ENCODE peak calls at places on chromosomes 2 and 18, in five cellular contexts. K is SJSA1; F is upper lobe of left lung; Y is cardiac muscle cell; R is CD8-positive, alpha-beta T cell. N is an unnamed sample. For H3K4me1 and H3K27me3, the result is how much of the 10 kb centered on the place peaks cover.

GRCh38 chr2:127637725-127638252 is 8.2 kb upstream of the GPR17 start:
- DNase-seq in K (peak), F (peak), Y (peak), R (no peak), N (no peak)

GRCh38 chr2:26954135-26954534 is 16.3 kb upstream of the MAPRE3 start:
- DNase-seq in K (no peak), F (no peak), Y (no peak), R (no peak), N (no peak)

GRCh38 chr2:236873666-236874065 is 212.0 kb upstream of the COPS8 start:
- DNase-seq in K (no peak), F (no peak), Y (peak), R (no peak), N (no peak)

GRCh38 chr2:228768818-228769217 is 502.3 kb downstream of the PID1 start:
- DNase-seq in K (no peak), F (no peak), Y (peak), R (no peak), N (no peak)

GRCh38 chr2:168216351-168217005 is 30.9 kb downstream of the STK39 start:
- DNase-seq in K (peak), F (no peak), Y (peak), R (no peak), N (no peak)

GRCh38 chr2:56191617-56192016 is 7.8 kb downstream of the CCDC85A start:
- DNase-seq in K (peak), F (peak), Y (peak), R (no peak), N (no peak)

GRCh38 chr2:30332791-30333453 is 101.6 kb downstream of the LBH start:
- DNase-seq in K (no peak), F (no peak), Y (no peak), R (no peak), N (peak)

GRCh38 chr18:41121116-41121826 is 833.8 kb upstream of the PIK3C3 start:
- DNase-seq in K (no peak), F (no peak), Y (peak), R (no peak), N (no peak)

GRCh38 chr2:61356261-61356957 is 114.5 kb downstream of the USP34 start:
- DNase-seq in K (no peak), F (peak), Y (peak), R (no peak), N (no peak)

GRCh38 chr2:54881759-54882158 is 158.3 kb downstream of the EML6 start:
- DNase-seq in K (no peak), F (no peak), Y (no peak), R (no peak), N (no peak)

GRCh38 chr2:190181066-190181681 is 118.6 kb upstream of the MSTN start:
- DNase-seq in K (peak), F (no peak), Y (no peak), R (no peak), N (no peak)

GRCh38 chr2:69490486-69490885 is 53.3 kb upstream of the NFU1 start:
- DNase-seq in K (no peak), F (no peak), Y (no peak), R (no peak), N (peak)

GRCh38 chr2:180696005-180696404 is 284.4 kb upstream of the UBE2E3 start:
- DNase-seq in K (no peak), F (no peak), Y (no peak), R (no peak), N (no peak)

GRCh38 chr2:178825183-178825582 is 18.0 kb upstream of the TTN start:
- DNase-seq in K (no peak), F (no peak), Y (peak), R (no peak), N (no peak)

GRCh38 chr18:9135912-9136314 is 668 bp upstream of the ANKRD12 start:
- DNase-seq in K (no peak), F (no peak), Y (peak), R (no peak), N (no peak)

GRCh38 chr2:202327887-202328286 is 48.2 kb upstream of the BMPR2 start:
- DNase-seq in K (no peak), F (no peak), Y (peak), R (no peak), N (no peak)

GRCh38 chr2:28606986-28607441 is 111.2 kb downstream of the PLB1 start:
- DNase-seq in K (peak), F (no peak), Y (no peak), R (no peak), N (no peak)

GRCh38 chr18:69217271-69217670 is 183.4 kb upstream of the DOK6 start:
- DNase-seq in K (no peak), F (no peak), Y (no peak), R (no peak), N (no peak)

GRCh38 chr2:72062336-72062735 is 85.3 kb downstream of the CYP26B1 start:
- DNase-seq in K (no peak), F (no peak), Y (peak), R (no peak), N (no peak)

GRCh38 chr2:94861308-94862152 is 9.7 kb upstream of the TEKT4 start:
- DNase-seq in K (no peak), F (no peak), Y (no peak), R (no peak), N (no peak)

GRCh38 chr2:206968139-206969086 is 29.1 kb downstream of the CPO start:
- DNase-seq in K (no peak), F (no peak), Y (no peak), R (no peak), N (no peak)

GRCh38 chr2:66790651-66791181 is 355.8 kb downstream of the MEIS1 start:
- DNase-seq in K (peak), F (no peak), Y (peak), R (no peak), N (no peak)

GRCh38 chr2:33531345-33532059 is 55.1 kb downstream of the RASGRP3 start:
- DNase-seq in K (no peak), F (no peak), Y (no peak), R (no peak), N (no peak)

GRCh38 chr2:15868186-15868585 is 72.2 kb upstream of the MYCN start:
- DNase-seq in K (no peak), F (no peak), Y (no peak), R (no peak), N (no peak)

DNA sequence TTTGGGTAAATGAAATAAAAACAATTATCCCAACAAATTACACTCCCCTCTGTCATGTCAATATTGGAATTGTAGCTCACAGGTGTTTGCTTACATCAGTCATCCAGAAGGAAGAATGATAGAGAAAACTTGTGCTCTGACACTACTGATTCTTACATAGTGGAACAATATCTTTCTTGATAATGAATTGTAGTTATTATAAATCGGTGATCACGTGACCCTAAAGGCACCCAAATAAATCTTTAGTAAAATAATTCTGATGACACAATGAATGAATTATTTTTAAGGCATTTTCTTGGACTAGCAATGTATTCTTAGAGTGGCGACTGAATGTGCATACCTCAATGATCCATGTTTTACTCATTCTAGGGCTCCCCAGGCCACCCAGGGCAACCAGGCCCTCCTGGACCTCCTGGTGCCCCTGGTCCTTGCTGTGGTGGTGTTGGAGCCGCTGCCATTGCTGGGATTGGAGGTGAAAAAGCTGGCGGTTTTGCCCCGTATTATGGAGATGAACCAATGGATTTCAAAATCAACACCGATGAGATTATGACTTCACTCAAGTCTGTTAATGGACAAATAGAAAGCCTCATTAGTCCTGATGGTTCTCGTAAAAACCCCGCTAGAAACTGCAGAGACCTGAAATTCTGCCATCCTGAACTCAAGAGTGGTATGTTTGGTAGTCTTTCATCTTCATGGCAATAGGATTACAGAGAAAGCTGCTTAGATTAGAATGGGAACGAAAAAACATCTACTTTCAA is 34.6 kb downstream of the COL3A1 start:
- DNase-seq in K (no peak), F (no peak), Y (no peak), R (no peak), N (no peak)
- H3K4me1 ChIP-seq in K (under half), F (under half), Y (under half), R (under half), N (under half)

DNA sequence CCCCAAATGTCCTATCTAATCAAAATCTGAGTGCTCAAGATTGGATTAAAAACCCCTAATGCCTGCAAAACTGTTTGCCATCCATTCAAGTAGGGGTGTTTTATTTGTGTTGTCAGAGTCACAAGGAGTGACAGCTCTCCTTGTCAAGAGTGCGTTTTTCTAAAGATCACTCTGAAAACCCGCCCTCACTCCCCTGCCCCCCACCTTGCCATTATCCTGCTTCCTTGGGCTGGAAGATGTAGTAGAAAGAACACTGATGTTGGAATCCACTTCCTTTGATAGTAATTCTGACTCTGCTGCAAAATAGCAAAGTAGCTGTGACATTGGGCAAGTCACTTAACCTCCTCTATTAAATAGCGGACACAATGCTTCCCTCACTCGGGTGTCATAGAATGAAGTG is 155.6 kb downstream of the TSN start:
- DNase-seq in K (no peak), F (no peak), Y (no peak), R (no peak), N (no peak)
- H3K27me3 ChIP-seq in K (under half), F (under half), Y (under half), R (under half), N (under half)

DNA sequence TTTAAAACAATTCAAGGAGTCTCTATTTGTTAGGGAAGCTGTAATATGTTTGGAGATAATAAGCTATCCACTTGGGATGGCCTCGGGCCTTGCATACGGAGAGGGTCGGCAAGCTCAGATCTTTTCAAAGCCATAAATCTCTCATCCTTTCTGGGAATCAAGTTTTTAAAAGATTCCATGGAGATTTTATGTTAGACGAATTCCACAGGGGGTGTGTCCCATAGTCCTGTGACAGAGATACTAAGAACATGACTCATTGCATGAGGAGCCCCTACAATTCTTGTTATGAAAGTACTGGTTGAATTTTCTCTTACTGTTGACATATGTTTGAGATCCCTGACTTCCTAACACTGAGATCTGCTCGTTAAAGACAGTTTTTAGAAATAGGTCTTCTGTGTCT is 108.7 kb downstream of the FEZ2 start:
- DNase-seq in K (peak), F (no peak), Y (peak), R (no peak), N (no peak)
- H3K4me1 ChIP-seq in K (half or more), F (under half), Y (under half), R (under half), N (under half)

GRCh38 chr2:113274427-113274826 is 4.3 kb downstream of the PAX8 start:
- DNase-seq in K (no peak), F (no peak), Y (no peak), R (no peak), N (no peak)

GRCh38 chr2:113275556-113276215 is 3.0 kb downstream of the PAX8 start:
- DNase-seq in K (no peak), F (no peak), Y (no peak), R (no peak), N (no peak)

GRCh38 chr2:113268621-113269360 is 9.9 kb downstream of the PAX8 start:
- DNase-seq in K (no peak), F (no peak), Y (no peak), R (no peak), N (no peak)

GRCh38 chr2:113273031-113273551 is 5.6 kb downstream of the PAX8 start:
- DNase-seq in K (peak), F (no peak), Y (peak), R (no peak), N (peak)

GRCh38 chr2:113272463-113272862 is 6.3 kb downstream of the PAX8 start:
- DNase-seq in K (no peak), F (no peak), Y (no peak), R (no peak), N (no peak)
- H3K27me3 ChIP-seq in K (under half), F (under half), Y (half or more), R (under half), N (under half)

GRCh38 chr2:230230087-230230486 is 4.6 kb downstream of the SP140 start:
- DNase-seq in K (peak), F (peak), Y (peak), R (no peak), N (no peak)
- H3K4me1 ChIP-seq in K (under half), F (under half), Y (under half), R (under half), N (under half)

GRCh38 chr2:7945080-7945479 is 736.8 kb upstream of the ID2 start:
- DNase-seq in K (no peak), F (no peak), Y (no peak), R (no peak), N (no peak)

GRCh38 chr2:7940723-7941122 is 741.1 kb upstream of the ID2 start:
- DNase-seq in K (no peak), F (no peak), Y (no peak), R (no peak), N (no peak)

GRCh38 chr2:7940120-7940386 is 741.8 kb upstream of the ID2 start:
- DNase-seq in K (no peak), F (no peak), Y (no peak), R (no peak), N (no peak)

DNA sequence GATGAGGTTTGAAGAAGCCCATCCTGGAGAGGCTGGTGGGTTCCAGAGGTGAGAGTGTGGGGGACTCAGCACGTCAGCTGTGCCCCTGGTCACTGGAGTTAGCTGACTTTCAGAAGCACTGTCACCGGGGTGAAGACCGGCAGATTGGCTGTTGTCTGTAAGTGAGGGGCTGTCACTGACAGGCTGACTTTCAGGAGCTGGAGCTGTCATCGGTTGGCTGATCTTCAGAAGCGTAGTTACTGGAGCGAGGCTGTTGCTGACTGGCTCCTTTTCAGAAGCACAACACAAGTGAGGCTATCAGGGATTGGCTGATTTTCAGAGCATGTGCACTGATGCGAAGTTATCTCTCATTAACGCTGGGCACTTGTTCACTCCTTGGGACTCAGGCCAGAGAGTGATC is 738.4 kb upstream of the ID2 start:
- DNase-seq in K (no peak), F (no peak), Y (no peak), R (no peak), N (no peak)
- H3K27me3 ChIP-seq in K (under half), F (under half), Y (under half), R (under half), N (under half)

GRCh38 chr2:144453486-144454158 is 66.3 kb downstream of the ZEB2 start:
- DNase-seq in K (peak), F (no peak), Y (no peak), R (no peak), N (no peak)

GRCh38 chr2:144449028-144449406 is 70.9 kb downstream of the ZEB2 start:
- DNase-seq in K (no peak), F (no peak), Y (no peak), R (no peak), N (no peak)

GRCh38 chr2:144453039-144453336 is 66.9 kb downstream of the ZEB2 start:
- DNase-seq in K (peak), F (no peak), Y (peak), R (no peak), N (no peak)

GRCh38 chr2:144452169-144453038 is 67.5 kb downstream of the ZEB2 start:
- DNase-seq in K (peak), F (no peak), Y (peak), R (no peak), N (no peak)

GRCh38 chr2:144451443-144451842 is 68.5 kb downstream of the ZEB2 start:
- DNase-seq in K (no peak), F (no peak), Y (no peak), R (no peak), N (no peak)
- H3K4me1 ChIP-seq in K (under half), F (under half), Y (half or more), R (under half), N (under half)

DNA sequence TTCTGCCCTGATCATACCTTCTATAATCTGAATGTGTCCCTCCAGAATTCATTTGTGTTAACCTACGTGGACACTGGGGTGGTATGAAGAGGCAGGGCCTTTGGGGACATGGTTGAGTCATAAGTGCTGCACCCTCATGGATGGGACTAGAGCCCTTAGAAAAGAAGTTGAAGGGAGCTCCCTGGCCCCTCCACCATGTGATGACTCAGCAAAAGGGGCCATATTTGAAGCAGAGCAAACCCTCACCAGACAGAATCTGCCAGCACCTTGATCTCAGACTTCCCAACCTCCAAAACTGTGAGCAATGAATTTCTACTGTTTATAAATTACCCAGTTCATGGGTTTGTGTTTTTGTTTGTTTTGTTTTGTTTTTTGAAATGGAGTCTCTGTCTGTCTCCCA is 33.4 kb upstream of the CD207 start:
- DNase-seq in K (no peak), F (no peak), Y (no peak), R (no peak), N (no peak)
- H3K27me3 ChIP-seq in K (under half), F (under half), Y (half or more), R (under half), N (under half)

N was measured in naive thymus-derived CD4-positive, alpha-beta T cell.